ENCODE peak calls at places on chromosomes 11 and 22, in five cellular contexts. Z is upper lobe of right lung, T is prostate gland, X is pancreas, D is sigmoid colon. P is an unnamed sample.

GRCh38 chr11:12287374-12288211 is 89.8 kb upstream of the PARVA start:
- DNase-seq in Z (no peak), T (peak; percentile 8), X (no peak), D (peak; percentile 93), P (peak; percentile 83)

GRCh38 chr11:82996966-82997606 is 74.6 kb downstream of the RAB30 start:
- DNase-seq in Z (no peak), T (peak; percentile 38), X (no peak), D (no peak), P (no peak)

GRCh38 chr22:38859581-38860290 is 12.3 kb downstream of the CBX6 start:
- DNase-seq in Z (no peak), T (no peak), X (no peak), D (peak; percentile 52), P (no peak)

GRCh38 chr11:129637473-129637872 is 178.2 kb upstream of the TMEM45B start:
- DNase-seq in Z (no peak), T (no peak), X (no peak), D (no peak), P (no peak)

GRCh38 chr11:29120329-29120695 is 896.5 kb downstream of the KCNA4 start:
- DNase-seq in Z (no peak), T (no peak), X (no peak), D (no peak), P (no peak)

GRCh38 chr11:69448471-69449284 is 32.8 kb upstream of the LINC01488 start:
- DNase-seq in Z (no peak), T (no peak), X (peak; percentile 21), D (no peak), P (no peak)

GRCh38 chr11:73314121-73314948 is 6.3 kb downstream of the ARHGEF17 start:
- DNase-seq in Z (peak; percentile 80), T (no peak), X (no peak), D (peak; percentile 67), P (no peak)

GRCh38 chr11:69907611-69908010 is 88.4 kb upstream of the FGF3 start:
- DNase-seq in Z (peak; percentile 38), T (no peak), X (no peak), D (no peak), P (no peak)

GRCh38 chr22:33270596-33270995 is 212.4 kb upstream of the SYN3 start:
- DNase-seq in Z (no peak), T (no peak), X (no peak), D (no peak), P (no peak)

GRCh38 chr11:45444796-45445195 is 158.7 kb upstream of the SYT13 start:
- DNase-seq in Z (no peak), T (no peak), X (no peak), D (no peak), P (no peak)

GRCh38 chr11:35112056-35112845 is 26.7 kb upstream of the CD44 start:
- DNase-seq in Z (no peak), T (no peak), X (no peak), D (no peak), P (no peak)

GRCh38 chr11:17381156-17381555 is 7.3 kb downstream of the KCNJ11 start:
- DNase-seq in Z (no peak), T (no peak), X (no peak), D (no peak), P (no peak)

GRCh38 chr11:102389253-102389652 is 42.2 kb downstream of the BIRC2 start:
- DNase-seq in Z (no peak), T (no peak), X (no peak), D (no peak), P (no peak)

GRCh38 chr22:20063271-20064139 is 16.5 kb upstream of the DGCR8 start:
- DNase-seq in Z (no peak), T (no peak), X (no peak), D (peak; percentile 60), P (no peak)

GRCh38 chr11:95588821-95589220 is 200.8 kb downstream of the FAM76B start:
- DNase-seq in Z (no peak), T (no peak), X (no peak), D (no peak), P (no peak)

GRCh38 chr11:69355959-69356702 is 62.2 kb downstream of the MYEOV start:
- DNase-seq in Z (no peak), T (no peak), X (no peak), D (no peak), P (no peak)

GRCh38 chr11:69492201-69492991 is 10.9 kb downstream of the LINC01488 start:
- DNase-seq in Z (no peak), T (no peak), X (peak; percentile 43), D (no peak), P (no peak)

GRCh38 chr11:19683862-19684491 is 28.7 kb upstream of the NAV2 start:
- DNase-seq in Z (no peak), T (no peak), X (no peak), D (no peak), P (no peak)

GRCh38 chr22:37633693-37634504 is 5.6 kb upstream of the SH3BP1 start:
- DNase-seq in Z (peak; percentile 90), T (peak; percentile 40), X (no peak), D (peak; percentile 95), P (no peak)

GRCh38 chr11:61004841-61005240 is 33.4 kb downstream of the CD6 start:
- DNase-seq in Z (no peak), T (no peak), X (no peak), D (no peak), P (no peak)

GRCh38 chr11:94060401-94060800 is 39.2 kb downstream of the HEPHL1 start:
- DNase-seq in Z (no peak), T (no peak), X (no peak), D (no peak), P (no peak)

GRCh38 chr11:135008001-135008405 is 596.0 kb upstream of the B3GAT1 start:
- DNase-seq in Z (no peak), T (no peak), X (no peak), D (no peak), P (no peak)

GRCh38 chr11:11380883-11381282 is 27.8 kb upstream of the CSNK2A3 start:
- DNase-seq in Z (no peak), T (no peak), X (no peak), D (no peak), P (no peak)

GRCh38 chr22:32794449-32795213 is 6.9 kb upstream of the TIMP3 start:
- DNase-seq in Z (no peak), T (no peak), X (no peak), D (no peak), P (no peak)

GRCh38 chr11:123413636-123414035 is 16.4 kb upstream of the GRAMD1B start:
- DNase-seq in Z (no peak), T (no peak), X (no peak), D (no peak), P (no peak)

GRCh38 chr11:32706985-32707736 is 87.3 kb downstream of the CCDC73 start:
- DNase-seq in Z (no peak), T (no peak), X (no peak), D (no peak), P (peak; percentile 54)

GRCh38 chr11:27497911-27498310 is 8.7 kb downstream of the LIN7C start:
- DNase-seq in Z (no peak), T (no peak), X (no peak), D (no peak), P (no peak)

GRCh38 chr11:27495710-27496300 is 10.8 kb downstream of the LIN7C start:
- DNase-seq in Z (no peak), T (no peak), X (no peak), D (no peak), P (no peak)

GRCh38 chr11:27501102-27501501 is 5.5 kb downstream of the LIN7C start:
- DNase-seq in Z (no peak), T (no peak), X (no peak), D (no peak), P (no peak)

GRCh38 chr11:27496461-27496860 is 10.1 kb downstream of the LIN7C start:
- DNase-seq in Z (no peak), T (no peak), X (no peak), D (no peak), P (no peak)

DNA sequence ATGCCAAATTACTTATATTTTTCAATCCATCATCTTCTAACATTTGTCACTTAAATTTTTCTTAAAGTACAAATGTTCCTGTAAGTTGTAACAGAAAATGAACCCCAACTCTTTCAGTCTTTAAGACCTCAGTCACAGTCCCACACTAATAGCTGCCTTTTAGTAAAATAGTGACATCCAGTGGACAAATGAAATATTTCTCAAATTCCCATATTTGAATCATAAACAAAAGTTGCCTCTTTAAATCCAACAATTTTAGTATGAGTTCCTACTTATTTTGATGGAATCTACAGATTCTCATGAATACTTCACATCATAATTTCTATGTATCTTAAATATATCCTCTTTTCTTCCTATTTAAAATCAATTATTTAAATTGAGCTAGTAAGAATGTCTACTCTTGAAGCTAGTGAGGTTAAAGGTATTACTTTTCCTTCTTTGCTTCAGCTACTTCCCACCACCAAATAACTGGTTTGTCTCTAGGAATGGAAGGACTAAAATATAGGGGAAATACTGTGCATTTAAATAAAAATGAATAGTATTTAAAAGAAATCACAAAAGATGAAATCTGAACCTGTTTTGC is 9.2 kb downstream of the LIN7C start:
- DNase-seq in Z (no peak), T (no peak), X (no peak), D (no peak), P (no peak)
- TF ChIP-seq CTCF in Z (peak; percentile 47), T (peak; percentile 45), X (no peak), D (peak; percentile 48), P (peak; percentile 59)

GRCh38 chr11:9211322-9211721 is 53.8 kb downstream of the DENND5A start:
- DNase-seq in Z (no peak), T (no peak), X (no peak), D (no peak), P (no peak)
- H3K4me1 ChIP-seq in Z (peaks cover 5% of the 10 kb centered on the region), T (no peaks in the 10 kb centered on the region), X (no peaks in the 10 kb centered on the region), D (peaks cover 36% of the 10 kb centered on the region), P (peaks cover 24% of the 10 kb centered on the region)

GRCh38 chr22:30291334-30291892 is 2.1 kb upstream of the CASTOR1 start:
- DNase-seq in Z (no peak), T (no peak), X (no peak), D (no peak), P (no peak)

GRCh38 chr22:30290318-30290678 is 993 bp upstream of the CASTOR1 start:
- DNase-seq in Z (no peak), T (peak; percentile 70), X (no peak), D (no peak), P (no peak)

GRCh38 chr22:30290679-30291333 is 1.5 kb upstream of the CASTOR1 start:
- DNase-seq in Z (peak; percentile 91), T (peak; percentile 93), X (peak; percentile 82), D (peak; percentile 97), P (no peak)

GRCh38 chr22:30294066-30294465 is 4.8 kb upstream of the CASTOR1 start:
- DNase-seq in Z (no peak), T (no peak), X (no peak), D (no peak), P (no peak)

GRCh38 chr22:30292069-30292970 is 3.0 kb upstream of the CASTOR1 start:
- DNase-seq in Z (no peak), T (no peak), X (no peak), D (no peak), P (no peak)
- H3K27ac ChIP-seq in Z (peak overlapping the region; percentile 92), T (peak overlapping the region; percentile 95), X (peak overlapping the region; percentile 77), D (peak overlapping the region; percentile 95), P (no peak overlapping the region)

GRCh38 chr11:86244063-86244521 is 461 bp upstream of the EED start:
- DNase-seq in Z (peak; percentile 92), T (peak; percentile 80), X (peak; percentile 89), D (peak; percentile 94), P (no peak)

GRCh38 chr11:86243377-86243776 is 1.2 kb upstream of the EED start:
- DNase-seq in Z (no peak), T (no peak), X (no peak), D (no peak), P (no peak)

GRCh38 chr11:86245369-86246292 is 1.1 kb downstream of the EED start:
- DNase-seq in Z (no peak), T (no peak), X (no peak), D (no peak), P (peak; percentile 15)

GRCh38 chr11:86246293-86246675 is 1.7 kb downstream of the EED start:
- DNase-seq in Z (no peak), T (no peak), X (no peak), D (no peak), P (no peak)

GRCh38 chr11:86244522-86245368 is at the start of gene EED:
- DNase-seq in Z (peak; percentile 98), T (peak; percentile 93), X (peak; percentile 94), D (peak; percentile 97), P (peak; percentile 89)
- TF ChIP-seq CTCF in Z (no peak), T (peak; percentile 11), X (no peak), D (no peak), P (no peak)

P was measured in Panc1.